ENCODE peak calls at places on chromosomes 12 and 14, in nine cellular contexts. C, I, R, X, Y, M, E, D and K are unnamed samples.

GRCh38 chr12:121388421-121388981 is 11.4 kb upstream of the RNF34 start:
- DNase-seq in C (no peak), I (no peak), R (peak), X (peak), Y (no peak), M (no peak), E (no peak), D (no peak), K (no peak)

GRCh38 chr12:119686776-119687175 is 18.8 kb downstream of the PRKAB1 start:
- DNase-seq in C (no peak), I (no peak), R (no peak), X (no peak), Y (no peak), M (peak), E (no peak), D (no peak), K (no peak)

GRCh38 chr12:10190558-10191388 is 11.9 kb downstream of the TMEM52B start:
- DNase-seq in C (peak), I (peak), R (peak), X (peak), Y (no peak), M (peak), E (no peak), D (peak), K (no peak)

GRCh38 chr12:113247123-113248045 is 26.1 kb downstream of the TPCN1 start:
- DNase-seq in C (no peak), I (no peak), R (no peak), X (peak), Y (no peak), M (no peak), E (no peak), D (no peak), K (no peak)

GRCh38 chr12:77087427-77087826 is 22.1 kb upstream of the E2F7 start:
- DNase-seq in C (no peak), I (no peak), R (no peak), X (peak), Y (no peak), M (no peak), E (no peak), D (no peak), K (no peak)

GRCh38 chr12:26318661-26319068 is 123.3 kb downstream of the SSPN start:
- DNase-seq in C (peak), I (no peak), R (peak), X (peak), Y (no peak), M (no peak), E (no peak), D (peak), K (no peak)

GRCh38 chr12:52049286-52049685 is 2.0 kb upstream of the NR4A1 start:
- DNase-seq in C (no peak), I (no peak), R (no peak), X (no peak), Y (no peak), M (no peak), E (no peak), D (no peak), K (no peak)

GRCh38 chr14:63996575-63997220 is 143.9 kb downstream of the SYNE2 start:
- DNase-seq in C (no peak), I (no peak), R (no peak), X (peak), Y (no peak), M (no peak), E (no peak), D (no peak), K (no peak)

GRCh38 chr12:55681142-55682077 is 26.3 kb downstream of the ITGA7 start:
- DNase-seq in C (peak), I (peak), R (peak), X (peak), Y (no peak), M (peak), E (no peak), D (no peak), K (peak)

GRCh38 chr14:25400607-25401206 is 350.8 kb upstream of the STXBP6 start:
- DNase-seq in C (no peak), I (no peak), R (peak), X (peak), Y (no peak), M (no peak), E (peak), D (peak), K (no peak)

GRCh38 chr14:57046175-57046574 is 222.5 kb downstream of the EXOC5 start:
- DNase-seq in C (no peak), I (no peak), R (no peak), X (no peak), Y (no peak), M (no peak), E (no peak), D (no peak), K (no peak)

GRCh38 chr14:105313381-105314286 is 914 bp upstream of the PACS2 start:
- DNase-seq in C (no peak), I (peak), R (no peak), X (no peak), Y (no peak), M (no peak), E (no peak), D (peak), K (no peak)

GRCh38 chr12:106084048-106084671 is 54.6 kb downstream of the NUAK1 start:
- DNase-seq in C (no peak), I (peak), R (peak), X (peak), Y (no peak), M (no peak), E (peak), D (no peak), K (no peak)

GRCh38 chr12:124639407-124639806 is 72.0 kb upstream of the NCOR2 start:
- DNase-seq in C (no peak), I (no peak), R (no peak), X (no peak), Y (no peak), M (no peak), E (no peak), D (no peak), K (no peak)

GRCh38 chr12:128745772-128746689 is 77.7 kb downstream of the SLC15A4 start:
- DNase-seq in C (no peak), I (no peak), R (no peak), X (no peak), Y (no peak), M (no peak), E (no peak), D (no peak), K (no peak)

GRCh38 chr14:87483651-87484260 is 509.2 kb downstream of the GALC start:
- DNase-seq in C (no peak), I (no peak), R (no peak), X (peak), Y (no peak), M (no peak), E (no peak), D (no peak), K (no peak)

GRCh38 chr12:119681953-119682352 is 14.0 kb downstream of the PRKAB1 start:
- DNase-seq in C (no peak), I (no peak), R (no peak), X (no peak), Y (no peak), M (no peak), E (no peak), D (no peak), K (no peak)

GRCh38 chr14:73173092-73173735 is 36.9 kb downstream of the PSEN1 start:
- DNase-seq in C (no peak), I (peak), R (peak), X (peak), Y (no peak), M (no peak), E (no peak), D (no peak), K (no peak)

GRCh38 chr12:115898670-115899069 is 378.8 kb downstream of the MED13L start:
- DNase-seq in C (no peak), I (no peak), R (no peak), X (no peak), Y (no peak), M (no peak), E (no peak), D (no peak), K (no peak)

GRCh38 chr14:95471526-95472304 is 44.7 kb downstream of the SYNE3 start:
- DNase-seq in C (no peak), I (no peak), R (no peak), X (no peak), Y (no peak), M (no peak), E (no peak), D (no peak), K (no peak)

GRCh38 chr14:65206078-65206447 is 103.7 kb upstream of the MAX start:
- DNase-seq in C (no peak), I (no peak), R (no peak), X (no peak), Y (no peak), M (no peak), E (no peak), D (no peak), K (no peak)

GRCh38 chr12:26744697-26745440 is 88.1 kb downstream of the ITPR2 start:
- DNase-seq in C (peak), I (no peak), R (peak), X (peak), Y (no peak), M (no peak), E (no peak), D (no peak), K (no peak)

GRCh38 chr12:20950248-20950647 is 139.7 kb downstream of the SLCO1B3 start:
- DNase-seq in C (no peak), I (no peak), R (peak), X (no peak), Y (no peak), M (no peak), E (no peak), D (no peak), K (no peak)
- TF ChIP-seq CTCF in C (peak), I (no peak), R (peak), X (peak), Y (no peak), M (peak), E (peak), D (no peak), K (peak)

GRCh38 chr12:53190108-53190729 is 9.5 kb upstream of the CSAD start:
- DNase-seq in C (peak), I (peak), R (peak), X (peak), Y (no peak), M (no peak), E (peak), D (peak), K (no peak)
- TF ChIP-seq CTCF in C (peak), I (peak), R (peak), X (peak), Y (peak), M (peak), E (peak), D (peak), K (peak)

DNA sequence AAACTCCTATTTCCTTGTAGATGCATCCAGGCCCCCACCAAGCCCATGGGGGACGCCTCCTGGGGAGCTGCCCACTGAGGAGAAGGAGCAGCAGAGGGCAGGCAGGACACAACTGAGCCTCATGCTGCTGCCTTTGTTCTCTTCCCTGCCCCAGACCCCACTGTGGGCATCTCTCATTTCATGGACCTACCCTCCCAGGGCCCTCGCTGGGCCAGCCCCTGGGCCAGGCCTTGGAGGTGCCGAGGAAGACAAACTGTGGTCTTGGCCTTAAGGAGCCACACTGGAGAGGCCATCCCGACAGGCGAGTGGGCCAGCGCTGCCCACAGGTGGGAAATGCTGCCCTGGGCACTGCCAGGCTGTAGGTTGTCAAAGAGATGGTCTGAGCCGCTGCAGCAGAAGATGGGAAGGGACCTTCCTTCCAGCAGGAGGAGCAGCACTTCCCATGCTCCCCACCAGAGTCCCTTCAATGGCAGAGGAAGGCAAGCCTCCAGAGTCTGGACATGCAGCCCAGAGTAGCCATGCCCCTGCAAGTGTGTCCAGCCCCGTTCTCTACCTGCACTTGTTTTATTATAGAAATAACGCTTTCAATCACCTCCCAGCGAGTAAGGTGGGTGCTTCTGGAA is 147.4 kb downstream of the BCL11B start:
- DNase-seq in C (peak), I (no peak), R (no peak), X (no peak), Y (no peak), M (no peak), E (peak), D (no peak), K (no peak)
- TF ChIP-seq CTCF in C (no peak), I (no peak), R (no peak), X (no peak), Y (no peak), M (no peak), E (no peak), D (no peak), K (no peak)

GRCh38 chr12:49518914-49519573 is 19.8 kb upstream of the KCNH3 start:
- DNase-seq in C (no peak), I (no peak), R (no peak), X (peak), Y (no peak), M (no peak), E (no peak), D (no peak), K (no peak)
- TF ChIP-seq CTCF in C (no peak), I (no peak), R (no peak), X (no peak), Y (no peak), M (no peak), E (no peak), D (no peak), K (no peak)

GRCh38 chr12:19223695-19224094 is 94.2 kb downstream of the PLEKHA5 start:
- DNase-seq in C (no peak), I (no peak), R (no peak), X (peak), Y (no peak), M (no peak), E (no peak), D (no peak), K (no peak)

GRCh38 chr12:19224746-19225145 is 95.2 kb downstream of the PLEKHA5 start:
- DNase-seq in C (no peak), I (no peak), R (no peak), X (no peak), Y (no peak), M (no peak), E (no peak), D (no peak), K (no peak)

GRCh38 chr12:19220861-19221466 is 91.4 kb downstream of the PLEKHA5 start:
- DNase-seq in C (no peak), I (no peak), R (no peak), X (peak), Y (no peak), M (no peak), E (no peak), D (no peak), K (no peak)

GRCh38 chr12:19222566-19222965 is 93.0 kb downstream of the PLEKHA5 start:
- DNase-seq in C (no peak), I (no peak), R (no peak), X (no peak), Y (no peak), M (no peak), E (no peak), D (no peak), K (no peak)

DNA sequence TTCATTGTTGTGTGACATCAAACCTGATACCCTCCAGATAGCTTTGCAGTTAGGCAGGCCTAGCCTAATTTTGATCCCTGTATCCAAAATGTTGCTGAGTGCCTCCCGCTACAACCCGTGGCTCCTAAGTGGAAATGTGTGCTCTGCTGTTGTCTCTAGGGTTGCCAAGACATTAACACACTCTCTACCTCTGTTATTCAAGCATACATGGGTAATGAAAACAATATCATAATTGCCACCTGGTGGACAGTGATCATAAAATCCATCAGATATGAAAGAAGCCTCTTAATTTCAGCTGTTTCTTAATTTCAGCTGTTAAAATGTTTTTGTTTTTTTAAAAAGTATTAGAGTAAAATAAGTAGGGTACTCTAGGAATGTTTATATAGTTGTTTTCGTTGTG is 93.5 kb downstream of the PLEKHA5 start:
- DNase-seq in C (no peak), I (peak), R (no peak), X (no peak), Y (no peak), M (no peak), E (no peak), D (no peak), K (no peak)
- TF ChIP-seq CTCF in C (no peak), I (peak), R (no peak), X (peak), Y (no peak), M (no peak), E (peak), D (no peak), K (no peak)

GRCh38 chr12:102298022-102298421 is 100.4 kb upstream of the PMCH start:
- DNase-seq in C (no peak), I (no peak), R (no peak), X (peak), Y (no peak), M (no peak), E (no peak), D (no peak), K (no peak)

GRCh38 chr12:102302553-102302952 is 104.9 kb upstream of the PMCH start:
- DNase-seq in C (no peak), I (no peak), R (no peak), X (no peak), Y (no peak), M (no peak), E (no peak), D (no peak), K (no peak)

GRCh38 chr12:102299731-102300130 is 102.1 kb upstream of the PMCH start:
- DNase-seq in C (no peak), I (no peak), R (no peak), X (no peak), Y (no peak), M (no peak), E (no peak), D (no peak), K (no peak)

GRCh38 chr12:102301547-102301946 is 103.9 kb upstream of the PMCH start:
- DNase-seq in C (no peak), I (no peak), R (no peak), X (no peak), Y (no peak), M (no peak), E (no peak), D (no peak), K (no peak)

GRCh38 chr12:102300824-102301461 is 103.3 kb upstream of the PMCH start:
- DNase-seq in C (no peak), I (peak), R (peak), X (peak), Y (no peak), M (no peak), E (no peak), D (no peak), K (no peak)
- TF ChIP-seq CTCF in C (no peak), I (peak), R (peak), X (peak), Y (peak), M (no peak), E (no peak), D (no peak), K (no peak)

DNA sequence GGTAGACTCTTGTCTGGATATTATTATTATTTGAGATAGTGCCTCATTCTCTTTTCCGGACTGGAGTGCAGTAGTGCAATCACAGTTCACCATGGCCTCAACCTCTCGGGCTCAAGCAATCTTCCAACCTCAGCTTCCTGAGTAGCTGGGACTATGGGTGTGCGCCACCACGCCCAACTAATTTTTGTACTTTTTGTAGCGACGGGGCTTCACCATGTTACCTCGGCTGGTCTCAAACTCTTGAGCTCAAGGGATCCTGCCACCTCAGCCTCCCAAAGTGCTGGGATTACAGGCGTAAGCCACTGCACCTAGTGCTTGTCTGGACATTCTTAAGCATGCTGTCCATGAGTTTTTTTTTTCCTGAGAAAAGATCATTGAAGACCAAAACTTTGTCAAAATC is 498.9 kb upstream of the RGS6 start:
- DNase-seq in C (no peak), I (no peak), R (no peak), X (no peak), Y (no peak), M (no peak), E (no peak), D (no peak), K (no peak)
- TF ChIP-seq CTCF in C (no peak), I (no peak), R (no peak), X (no peak), Y (no peak), M (no peak), E (no peak), D (no peak), K (no peak)

DNA sequence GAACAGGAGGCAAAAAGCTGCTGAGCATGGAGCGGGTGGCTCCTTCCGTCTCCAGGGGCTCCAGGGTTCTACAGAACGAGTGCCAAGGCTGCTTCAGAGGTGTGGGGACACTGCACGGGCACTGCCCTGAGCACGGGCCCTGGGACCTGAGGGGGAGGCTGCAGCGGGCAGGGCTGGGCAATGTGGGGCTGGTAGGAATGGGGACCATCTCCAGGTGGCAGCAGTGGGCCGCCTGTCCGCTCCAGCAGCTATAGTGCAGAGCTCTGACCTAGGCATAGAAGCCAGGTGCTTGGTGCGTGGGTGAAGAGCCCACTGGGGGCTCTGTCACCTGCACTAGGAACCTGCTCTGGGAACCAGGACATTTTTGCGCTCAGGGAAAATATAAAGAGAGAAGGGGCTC is 22.3 kb downstream of the HDAC7 start:
- DNase-seq in C (no peak), I (no peak), R (no peak), X (no peak), Y (no peak), M (no peak), E (no peak), D (no peak), K (no peak)
- TF ChIP-seq CTCF in C (peak), I (peak), R (peak), X (peak), Y (peak), M (peak), E (no peak), D (no peak), K (peak)